ENCODE peak calls at places on chromosomes 3 and 15, in seven cellular contexts. I is breast epithelium, S is stomach, Y is HepG2, W is suprapubic skin, G is Panc1, K is GM23338. T is an unnamed sample.

GRCh38 chr3:172666873-172667694 is 43.8 kb downstream of the NCEH1 start:
- DNase-seq in K (peak; percentile 94), Y (peak; percentile 82), W (peak; percentile 84), S (peak; percentile 82), G (peak; percentile 71), I (peak; percentile 67), T (no peak)

GRCh38 chr3:63521657-63522056 is 130.8 kb upstream of the SNTN start:
- DNase-seq in S (no peak), G (no peak), I (no peak), Y (no peak), W (no peak), K (no peak), T (no peak)

GRCh38 chr3:105365536-105366301 is 990 bp upstream of the ALCAM start:
- DNase-seq in S (peak; percentile 24), I (no peak), W (peak; percentile 70), G (peak; percentile 66), K (peak; percentile 37), Y (no peak), T (no peak)

GRCh38 chr15:88276821-88277220 is 20.3 kb upstream of the NTRK3 start:
- DNase-seq in S (no peak), G (no peak), W (no peak), I (no peak), K (no peak), Y (no peak), T (no peak)

GRCh38 chr3:195001261-195001660 is 269.7 kb downstream of the XXYLT1 start:
- DNase-seq in G (no peak), I (no peak), K (no peak), S (no peak), W (peak; percentile 53), Y (no peak), T (no peak)

GRCh38 chr15:40785814-40786213 is 16.0 kb downstream of the C15orf62 start:
- DNase-seq in G (no peak), I (no peak), K (no peak), Y (no peak), W (no peak), S (no peak), T (no peak)

GRCh38 chr3:52434491-52435115 is 10.3 kb downstream of the SEMA3G start:
- DNase-seq in S (no peak), I (no peak), G (no peak), K (no peak), Y (no peak), W (no peak), T (no peak)

GRCh38 chr15:31001702-31002101 is 10.3 kb upstream of the MTMR10 start:
- DNase-seq in Y (no peak), W (no peak), I (no peak), S (no peak), K (no peak), G (no peak), T (no peak)

GRCh38 chr3:189353988-189354735 is 182.4 kb downstream of the TPRG1 start:
- DNase-seq in K (no peak), S (no peak), I (no peak), Y (no peak), G (no peak), W (no peak), T (no peak)

GRCh38 chr3:138072816-138073215 is 42.6 kb downstream of the DZIP1L start:
- DNase-seq in I (no peak), K (peak; percentile 24), W (no peak), G (no peak), S (no peak), Y (no peak), T (no peak)

GRCh38 chr15:38476120-38476519 is 22.2 kb downstream of the FAM98B start:
- DNase-seq in S (no peak), G (no peak), Y (no peak), I (no peak), K (no peak), W (no peak), T (no peak)

GRCh38 chr3:72991522-72991921 is 5.1 kb upstream of the PPP4R2 start:
- DNase-seq in K (no peak), G (no peak), S (no peak), W (no peak), Y (no peak), I (no peak), T (no peak)

GRCh38 chr15:36325206-36325605 is 254.2 kb upstream of the CDIN1 start:
- DNase-seq in W (no peak), S (no peak), G (no peak), I (no peak), Y (no peak), K (no peak), T (no peak)

GRCh38 chr3:20316238-20316637 is 130.2 kb upstream of the SGO1 start:
- DNase-seq in S (peak; percentile 44), G (no peak), W (no peak), I (no peak), Y (no peak), K (no peak), T (no peak)

GRCh38 chr15:38650936-38651327 is 86.3 kb upstream of the RASGRP1 start:
- DNase-seq in W (no peak), K (no peak), I (no peak), Y (no peak), G (no peak), S (no peak), T (no peak)

GRCh38 chr3:138011722-138012121 is 1.8 kb downstream of the CLDN18 start:
- DNase-seq in W (no peak), S (no peak), I (no peak), K (no peak), Y (no peak), G (no peak), T (no peak)

GRCh38 chr3:141578197-141578596 is 91.4 kb downstream of the RASA2 start:
- DNase-seq in Y (no peak), I (no peak), K (no peak), G (no peak), S (no peak), W (no peak), T (no peak)

DNA sequence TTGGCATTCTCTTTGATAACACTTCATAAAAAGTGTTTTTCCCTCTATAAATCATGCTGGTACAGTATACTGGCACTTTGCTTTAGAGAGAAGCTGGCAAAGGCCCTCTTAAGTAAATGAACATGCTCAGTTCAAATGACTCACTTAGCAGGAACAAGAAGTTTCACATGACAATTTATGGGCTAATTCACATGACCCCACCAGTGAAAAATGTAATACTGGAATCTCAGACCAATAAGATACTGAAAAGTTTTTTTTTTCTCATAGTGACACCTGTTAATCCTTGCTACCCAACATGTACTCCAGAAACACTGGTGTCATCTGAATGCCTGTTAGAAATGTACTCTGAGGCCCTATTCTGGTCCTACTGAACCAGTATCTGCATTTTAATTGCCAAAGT is 13.9 kb downstream of the BTBD1 start:
- DNase-seq in I (no peak), K (no peak), G (peak; percentile 24), W (no peak), S (no peak), Y (no peak), T (no peak)
- TF ChIP-seq POLR2AphosphoS5 in I (no peak), K (no peak), G (no peak), W (no peak), S (no peak), Y (no peak), T (no peak)

GRCh38 chr15:48579945-48580671 is 65.4 kb downstream of the FBN1 start:
- DNase-seq in I (no peak), G (no peak), S (no peak), K (no peak), W (no peak), Y (no peak), T (no peak)
- TF ChIP-seq POLR2AphosphoS5 in I (no peak), G (no peak), S (no peak), K (no peak), W (no peak), Y (no peak), T (no peak)

DNA sequence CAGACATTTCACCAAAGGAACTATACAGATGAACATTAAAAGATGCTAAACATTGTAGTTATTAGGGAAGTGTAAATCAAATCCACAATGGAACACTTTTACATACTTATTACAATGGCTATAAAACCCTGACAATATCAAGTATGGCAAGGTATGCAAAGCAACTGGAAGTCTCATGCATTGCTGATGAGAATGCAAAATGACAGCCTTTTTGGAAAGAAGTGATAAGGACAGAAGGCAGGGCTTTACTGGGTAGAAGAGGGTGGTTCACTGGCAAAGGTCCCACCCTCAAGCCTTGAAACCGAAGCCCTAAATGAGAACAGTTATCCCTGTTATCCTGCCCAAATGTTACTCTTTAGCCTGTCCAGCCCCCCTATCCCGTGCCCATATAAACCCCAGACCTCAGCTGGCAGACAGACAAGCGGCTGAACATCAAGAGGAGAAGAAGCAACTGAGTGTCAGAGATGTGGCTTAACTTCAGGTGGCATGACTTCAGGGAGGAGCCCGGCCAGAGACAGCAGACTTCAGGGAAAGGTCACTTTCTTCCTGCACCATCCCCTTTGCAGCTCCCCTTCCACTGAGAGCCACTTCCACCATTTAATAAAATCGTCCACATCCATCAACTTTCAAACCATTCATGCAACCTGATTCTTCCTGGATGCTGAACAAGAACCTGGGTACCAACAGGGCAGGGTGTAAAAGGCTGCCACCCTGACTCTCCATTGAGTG is 722 bp upstream of the GCSAM start:
- DNase-seq in W (no peak), G (no peak), I (no peak), K (no peak), S (no peak), Y (no peak), T (no peak)
- TF ChIP-seq POLR2AphosphoS5 in W (no peak), G (no peak), I (no peak), K (no peak), S (no peak), Y (no peak), T (peak; percentile 76)

GRCh38 chr3:3368336-3368735 is 188.8 kb upstream of the CRBN start:
- DNase-seq in S (no peak), W (no peak), K (no peak), G (no peak), Y (no peak), I (no peak), T (no peak)
- TF ChIP-seq POLR2AphosphoS5 in S (no peak), W (no peak), K (no peak), G (no peak), Y (no peak), I (no peak), T (no peak)

DNA sequence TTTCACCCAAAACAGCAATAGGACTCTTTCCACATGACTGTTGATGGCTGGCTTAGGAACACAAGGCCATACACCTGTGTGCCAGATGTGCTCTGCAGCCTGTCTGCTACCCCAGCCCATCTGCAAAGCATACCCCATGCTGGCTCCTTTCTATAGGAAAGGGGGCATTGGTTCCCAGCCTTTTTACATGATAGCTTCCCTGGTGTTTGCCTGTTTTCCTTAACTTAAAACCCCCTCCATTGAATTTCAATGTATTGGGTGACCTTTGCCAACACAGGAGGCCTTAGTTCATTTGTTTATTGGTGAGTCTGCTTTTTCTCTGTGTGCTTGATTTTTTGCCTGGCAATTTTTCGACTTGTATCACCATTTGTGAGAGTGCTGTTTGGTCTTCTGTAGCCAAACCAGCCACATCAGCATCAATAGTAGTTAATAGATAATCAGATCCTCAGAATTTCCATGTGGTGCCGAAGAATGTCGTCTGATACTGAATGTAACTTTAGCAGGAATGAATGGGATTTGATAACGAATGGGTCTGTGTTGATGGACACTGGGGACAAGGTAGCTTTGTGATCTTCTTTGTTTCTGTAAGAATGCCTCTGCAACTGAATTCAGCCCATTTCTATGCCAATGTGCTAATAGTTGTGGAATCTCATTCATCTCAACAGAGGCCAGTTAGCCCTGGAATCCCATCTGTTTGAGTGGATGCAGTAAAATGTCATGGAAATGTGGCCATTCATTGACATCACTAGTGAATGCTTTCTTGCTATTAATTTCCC is 272.2 kb upstream of the RARB start:
- DNase-seq in K (peak; percentile 91), W (no peak), Y (no peak), S (no peak), I (no peak), G (no peak), T (no peak)
- TF ChIP-seq POLR2AphosphoS5 in K (peak; percentile 42), W (no peak), Y (no peak), S (no peak), I (no peak), G (no peak), T (no peak)

T was measured in GM12878.